ENCODE peak calls at places on chromosomes 5 and 9, in nine cellular contexts. G is HCT116; D is stimulated activated naive B cell treated with anti-CD40 and anti-IgM and Interleukin-4, amounts not matched to agents 10 μg/mL and 1 μg/mL and 100 μg/mL, for 72 hours; Y is upper lobe of left lung; O is lung; K is activated CD4-positive, alpha-beta T cell treated with anti-CD3 and anti-CD28 coated beads for 36 hours; F is activated B cell treated with CpG ODN at 0.5 μM for 24 hours; R is stimulated activated effector memory CD8-positive, alpha-beta T cell treated with anti-CD3 and anti-CD28 coated beads, Interleukin-12 subunit alpha, Interleukin-12 subunit beta, amount 100 ng/mL, for 72 hours; W is right cardiac atrium. P is an unnamed sample.

GRCh38 chr9:93531374-93531773 is 45.0 kb upstream of the PHF2 start:
- ATAC-seq in G (peak; percentile 63), D (no peak), Y (no peak), O (no peak), K (no peak), F (no peak), R (no peak), W (no peak), P (no peak)

GRCh38 chr9:27151693-27152397 is 42.8 kb downstream of the TEK start:
- ATAC-seq in G (no peak), D (no peak), Y (no peak), O (no peak), K (no peak), F (no peak), R (no peak), W (no peak), P (no peak)

GRCh38 chr5:141734501-141735231 is 52.6 kb upstream of the ARAP3 start:
- ATAC-seq in G (peak; percentile 64), D (no peak), Y (no peak), O (no peak), K (peak; percentile 44), F (no peak), R (no peak), W (no peak), P (peak; percentile 50)

GRCh38 chr9:20524776-20525175 is 97.5 kb downstream of the MLLT3 start:
- ATAC-seq in G (peak; percentile 74), D (no peak), Y (no peak), O (no peak), K (no peak), F (no peak), R (no peak), W (no peak), P (no peak)

GRCh38 chr5:65760504-65761275 is 38.7 kb downstream of the NLN start:
- ATAC-seq in G (no peak), D (no peak), Y (no peak), O (peak; percentile 62), K (peak; percentile 60), F (no peak), R (peak; percentile 74), W (peak; percentile 72), P (no peak)

GRCh38 chr5:66361070-66361469 is 217.0 kb downstream of the SREK1 start:
- ATAC-seq in G (no peak), D (no peak), Y (no peak), O (no peak), K (no peak), F (no peak), R (no peak), W (no peak), P (no peak)

GRCh38 chr9:7637073-7637472 is 162.5 kb downstream of the DMAC1 start:
- ATAC-seq in G (no peak), D (no peak), Y (no peak), O (no peak), K (no peak), F (no peak), R (no peak), W (no peak), P (no peak)

GRCh38 chr5:16546712-16547111 is 70.1 kb downstream of the RETREG1 start:
- ATAC-seq in G (no peak), D (no peak), Y (no peak), O (no peak), K (no peak), F (no peak), R (no peak), W (no peak), P (no peak)

GRCh38 chr9:121299125-121299466 is 31.1 kb downstream of the GSN start:
- ATAC-seq in G (peak; percentile 72), D (peak; percentile 44), Y (peak; percentile 16), O (no peak), K (peak; percentile 9), F (no peak), R (peak; percentile 3), W (peak; percentile 3), P (peak; percentile 44)

GRCh38 chr9:136839229-136840139 is 2.8 kb upstream of the AJM1 start:
- ATAC-seq in G (no peak), D (no peak), Y (no peak), O (no peak), K (no peak), F (no peak), R (no peak), W (no peak), P (no peak)

GRCh38 chr9:128361296-128361980 is 9.7 kb upstream of the URM1 start:
- ATAC-seq in G (peak; percentile 43), D (peak; percentile 17), Y (peak; percentile 16), O (peak; percentile 23), K (no peak), F (no peak), R (peak; percentile 36), W (peak; percentile 38), P (no peak)

GRCh38 chr9:100287186-100287585 is 65.6 kb downstream of the TEX10 start:
- ATAC-seq in G (no peak), D (no peak), Y (no peak), O (no peak), K (no peak), F (no peak), R (no peak), W (no peak), P (no peak)